ENCODE peak calls at places on chromosome 18, in five cellular contexts. F, J, H, Q and O are unnamed samples.

GRCh38 chr18:681985-682384 is 24.5 kb downstream of the TYMS start:
- DNase-seq in F (no peak), J (no peak), H (no peak), Q (no peak), O (no peak)

GRCh38 chr18:49014605-49015267 is 64.0 kb upstream of the SMAD7 start:
- DNase-seq in F (no peak), J (no peak), H (no peak), Q (no peak), O (no peak)

GRCh38 chr18:79962311-79962710 is 2.1 kb upstream of the HSBP1L1 start:
- DNase-seq in F (peak; percentile 55), J (peak; percentile 56), H (no peak), Q (no peak), O (peak; percentile 35)

GRCh38 chr18:56402872-56403516 is 235.4 kb downstream of the TXNL1 start:
- DNase-seq in F (peak; percentile 88), J (peak; percentile 93), H (no peak), Q (no peak), O (peak; percentile 62)

GRCh38 chr18:23229472-23229871 is 94.2 kb downstream of the CABLES1 start:
- DNase-seq in F (peak; percentile 50), J (peak; percentile 54), H (no peak), Q (no peak), O (peak; percentile 11)

GRCh38 chr18:44079602-44080001 is 601.1 kb upstream of the SETBP1 start:
- DNase-seq in F (peak; percentile 82), J (peak; percentile 77), H (no peak), Q (no peak), O (peak; percentile 44)

GRCh38 chr18:59885579-59886163 is 14.1 kb upstream of the PMAIP1 start:
- DNase-seq in F (peak; percentile 81), J (peak; percentile 90), H (no peak), Q (no peak), O (peak; percentile 69)

GRCh38 chr18:57439985-57440330 is 4.8 kb downstream of the ONECUT2 start:
- DNase-seq in F (no peak), J (no peak), H (no peak), Q (no peak), O (no peak)

GRCh38 chr18:44802508-44802907 is 121.8 kb downstream of the SETBP1 start:
- DNase-seq in F (peak; percentile 62), J (peak; percentile 54), H (no peak), Q (no peak), O (peak; percentile 34)

GRCh38 chr18:26175481-26175880 is 41.8 kb downstream of the PSMA8 start:
- DNase-seq in F (no peak), J (no peak), H (no peak), Q (no peak), O (no peak)

GRCh38 chr18:26745288-26745975 is 120.1 kb downstream of the AQP4 start:
- DNase-seq in F (no peak), J (no peak), H (no peak), Q (no peak), O (no peak)

GRCh38 chr18:57737661-57738060 is 65.5 kb downstream of the ATP8B1 start:
- DNase-seq in F (peak; percentile 98), J (peak; percentile 99), H (peak; percentile 49), Q (no peak), O (peak; percentile 99)

GRCh38 chr18:48542513-48543181 is 3.8 kb downstream of the CTIF start:
- DNase-seq in F (no peak), J (no peak), H (no peak), Q (no peak), O (no peak)

GRCh38 chr18:53886066-53886465 is 338.4 kb downstream of the MBD2 start:
- DNase-seq in F (no peak), J (no peak), H (no peak), Q (no peak), O (no peak)

GRCh38 chr18:73715228-73715670 is 432.4 kb downstream of the FBXO15 start:
- DNase-seq in F (no peak), J (no peak), H (no peak), Q (no peak), O (peak; percentile 23)
- H3K4me3 ChIP-seq in F (no peak overlapping the region), J (no peak overlapping the region), H (peak overlapping the region; percentile 27), Q (no peak overlapping the region), O (peak overlapping the region; percentile 5)

GRCh38 chr18:66046025-66046602 is 295.3 kb downstream of the CDH7 start:
- DNase-seq in F (no peak), J (no peak), H (no peak), Q (no peak), O (no peak)

GRCh38 chr18:66048404-66048803 is 297.6 kb downstream of the CDH7 start:
- DNase-seq in F (no peak), J (no peak), H (no peak), Q (no peak), O (no peak)

DNA sequence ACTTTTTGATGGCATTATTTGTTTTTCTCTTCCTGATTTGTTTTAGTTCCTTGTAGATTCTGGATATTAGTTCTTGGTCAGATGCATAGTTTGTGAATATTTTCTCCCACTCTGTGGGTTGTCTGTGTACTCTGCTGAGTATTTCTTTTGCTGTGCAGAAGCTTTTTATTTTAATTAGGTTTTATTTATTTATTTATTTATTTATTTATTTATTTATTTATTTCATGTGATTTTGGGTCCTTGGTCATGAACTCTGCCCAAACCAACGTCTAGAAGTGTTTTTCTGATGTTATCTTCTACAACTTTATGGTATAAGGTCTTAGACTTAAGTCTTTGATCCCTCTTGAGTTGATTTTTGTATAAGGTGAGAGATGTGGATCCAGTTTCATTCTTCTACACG is 292.2 kb downstream of the CDH7 start:
- DNase-seq in F (no peak), J (no peak), H (no peak), Q (no peak), O (no peak)
- TF ChIP-seq CTCF in F (no peak), J (no peak), H (no peak), Q (no peak), O (no peak)

GRCh38 chr18:10558243-10558966 is 32.6 kb downstream of the NAPG start:
- DNase-seq in F (no peak), J (no peak), H (no peak), Q (no peak), O (no peak)

GRCh38 chr18:10559566-10560456 is 34.0 kb downstream of the NAPG start:
- DNase-seq in F (peak; percentile 55), J (no peak), H (peak; percentile 18), Q (no peak), O (no peak)

GRCh38 chr18:10562773-10563160 is 36.9 kb downstream of the NAPG start:
- DNase-seq in F (no peak), J (no peak), H (no peak), Q (no peak), O (no peak)

GRCh38 chr18:10558967-10559298 is 33.1 kb downstream of the NAPG start:
- DNase-seq in F (no peak), J (no peak), H (no peak), Q (no peak), O (no peak)

DNA sequence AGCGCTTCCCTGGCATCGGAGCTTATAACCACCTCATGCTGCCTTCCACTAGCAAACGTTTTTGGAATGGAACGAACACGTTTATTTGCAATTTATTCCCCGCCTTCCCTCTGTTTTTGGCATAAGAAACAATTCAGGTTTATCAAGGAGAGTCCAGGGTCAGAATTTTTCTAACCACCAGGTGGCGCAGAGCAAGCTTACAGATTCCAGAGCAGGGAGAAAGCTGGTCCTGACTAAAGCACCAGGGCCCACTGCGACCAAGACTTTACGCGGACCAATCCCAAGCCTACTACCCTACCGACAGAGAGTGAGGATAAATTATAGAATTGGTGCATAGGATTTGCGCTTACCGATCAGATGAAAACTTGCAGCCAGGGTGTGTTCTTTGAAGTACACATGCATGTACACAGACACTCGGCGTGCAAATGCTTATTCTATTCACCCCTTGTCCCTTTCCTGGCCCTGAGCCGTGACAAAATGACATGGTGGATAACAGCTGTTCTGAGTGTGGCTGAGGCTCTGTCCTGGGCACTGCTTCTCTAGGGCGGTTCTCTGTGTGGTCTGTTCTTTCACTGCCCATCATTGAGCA is 34.7 kb downstream of the NAPG start:
- DNase-seq in F (peak; percentile 88), J (peak; percentile 75), H (peak; percentile 64), Q (peak; percentile 25), O (peak; percentile 71)
- H3K4me3 ChIP-seq in F (peak overlapping the region; percentile 21), J (peak overlapping the region; percentile 6), H (peak overlapping the region; percentile 45), Q (peak overlapping the region; percentile 7), O (peak overlapping the region; percentile 26)

GRCh38 chr18:47262397-47263196 is 11.1 kb upstream of the SKOR2 start:
- DNase-seq in F (no peak), J (no peak), H (no peak), Q (no peak), O (no peak)
- TF ChIP-seq CTCF in F (no peak), J (no peak), H (no peak), Q (no peak), O (no peak)

GRCh38 chr18:76484749-76485387 is 10.2 kb downstream of the ZNF516 start:
- DNase-seq in F (no peak), J (no peak), H (no peak), Q (no peak), O (no peak)
- H3K4me3 ChIP-seq in F (no peak overlapping the region), J (no peak overlapping the region), H (no peak overlapping the region), Q (no peak overlapping the region), O (no peak overlapping the region)